ENCODE peak calls at places on chromosomes 7 and 10, in eight cellular contexts. R, L, S, E, U, M, T and J are unnamed samples.
A peak's percentile ranks its signal among the peaks of the same experiment; 100 is the strongest.

GRCh38 chr10:87619705-87620104 is 40.0 kb upstream of the PAPSS2 start:
- DNase-seq in R (no peak), T (no peak), U (no peak), S (peak; percentile 80), M (no peak), E (no peak), L (no peak), J (no peak)

GRCh38 chr7:69610675-69611037 is 12.4 kb downstream of the AUTS2 start:
- DNase-seq in S (no peak), T (no peak), E (no peak), L (no peak), R (no peak), U (peak; percentile 87), M (no peak), J (no peak)

GRCh38 chr10:60903096-60903495 is 40.9 kb downstream of the RHOBTB1 start:
- DNase-seq in U (no peak), T (no peak), E (no peak), M (no peak), S (no peak), L (no peak), R (no peak), J (no peak)

GRCh38 chr7:130356760-130357611 is 12.4 kb downstream of the CPA5 start:
- DNase-seq in E (peak; percentile 36), M (no peak), U (no peak), R (peak; percentile 85), T (no peak), L (no peak), S (peak; percentile 95), J (no peak)

GRCh38 chr7:20895563-20895962 is 108.9 kb upstream of the SP8 start:
- DNase-seq in M (no peak), U (no peak), E (no peak), S (no peak), R (no peak), T (no peak), L (no peak), J (no peak)

GRCh38 chr7:108094933-108095710 is 35.0 kb downstream of the LAMB4 start:
- DNase-seq in U (peak; percentile 7), E (peak; percentile 87), R (no peak), T (no peak), S (peak; percentile 92), L (peak; percentile 41), M (no peak), J (no peak)

GRCh38 chr7:138616085-138616484 is 85.1 kb downstream of the SVOPL start:
- DNase-seq in T (no peak), U (no peak), M (no peak), L (no peak), S (no peak), R (no peak), E (no peak), J (no peak)

GRCh38 chr10:89235073-89235798 is 16.3 kb downstream of the LIPA start:
- DNase-seq in L (peak; percentile 68), U (no peak), E (no peak), M (no peak), T (peak; percentile 29), R (peak; percentile 53), S (no peak), J (no peak)

GRCh38 chr10:73828166-73828565 is 16.8 kb upstream of the NDST2 start:
- DNase-seq in S (no peak), L (no peak), E (no peak), M (no peak), T (no peak), R (no peak), U (no peak), J (no peak)

GRCh38 chr7:102431617-102432298 is 1.6 kb upstream of the ORAI2 start:
- DNase-seq in S (no peak), E (no peak), M (no peak), U (peak; percentile 9), R (no peak), L (no peak), T (no peak), J (no peak)

GRCh38 chr7:70565723-70566122 is 566.2 kb upstream of the GALNT17 start:
- DNase-seq in S (no peak), T (no peak), E (no peak), R (no peak), M (no peak), U (no peak), L (no peak), J (no peak)

GRCh38 chr10:11773777-11774441 is 31.7 kb downstream of the ECHDC3 start:
- DNase-seq in R (no peak), T (no peak), M (no peak), U (no peak), S (no peak), L (no peak), E (no peak), J (no peak)

GRCh38 chr10:97475936-97476594 is 22.2 kb downstream of the MMS19 start:
- DNase-seq in M (no peak), U (no peak), L (no peak), S (peak; percentile 88), E (peak; percentile 56), R (no peak), T (peak; percentile 76), J (no peak)